ENCODE peak calls at places on chromosomes 3 and 15, in four cellular contexts. Z is GM12878, Y is HepG2, H is SK-N-SH. A is an unnamed sample.

GRCh38 chr3:189941125-189941524 is 179.6 kb downstream of the P3H2 start:
- DNase-seq in Z (no peak), Y (peak; percentile 21), H (no peak), A (no peak)

GRCh38 chr3:185470323-185470722 is 28.5 kb downstream of the TMEM41A start:
- DNase-seq in Z (no peak), Y (no peak), H (no peak), A (peak; percentile 40)

GRCh38 chr3:47163023-47163989 is 607 bp downstream of the SETD2 start:
- DNase-seq in Z (no peak), Y (peak; percentile 71), H (peak; percentile 80), A (peak; percentile 56)

GRCh38 chr3:187678869-187679268 is 8.7 kb upstream of the SST start:
- DNase-seq in Z (no peak), Y (peak; percentile 41), H (peak; percentile 34), A (peak; percentile 14)

GRCh38 chr3:7682822-7683229 is 818.8 kb upstream of the LMCD1 start:
- DNase-seq in Z (no peak), Y (no peak), H (no peak), A (no peak)

GRCh38 chr15:89958107-89958805 is 42.9 kb upstream of the ZNF710 start:
- DNase-seq in Z (no peak), Y (peak; percentile 24), H (no peak), A (no peak)

GRCh38 chr3:52240059-52240885 is 1.3 kb upstream of the TWF2 start:
- DNase-seq in Z (no peak), Y (peak; percentile 59), H (peak; percentile 82), A (peak; percentile 78)

GRCh38 chr15:68213991-68214837 is 9.1 kb upstream of the CALML4 start:
- DNase-seq in Z (no peak), Y (no peak), H (no peak), A (no peak)

GRCh38 chr15:41921167-41921566 is 27.3 kb upstream of the SPTBN5 start:
- DNase-seq in Z (no peak), Y (no peak), H (no peak), A (no peak)

GRCh38 chr15:68210409-68210756 is 5.3 kb upstream of the CALML4 start:
- DNase-seq in Z (no peak), Y (no peak), H (no peak), A (no peak)

GRCh38 chr3:194379231-194379630 is 9.7 kb upstream of the LRRC15 start:
- DNase-seq in Z (no peak), Y (no peak), H (no peak), A (no peak)

GRCh38 chr3:56494679-56495322 is 26.5 kb upstream of the ERC2 start:
- DNase-seq in Z (peak; percentile 23), Y (peak; percentile 85), H (peak; percentile 66), A (peak; percentile 78)

GRCh38 chr3:115217678-115218451 is 70.8 kb upstream of the ZBTB20 start:
- DNase-seq in Z (no peak), Y (peak; percentile 32), H (peak; percentile 35), A (peak; percentile 6)

GRCh38 chr3:122786067-122786466 is 7.6 kb downstream of the HSPBAP1 start:
- DNase-seq in Z (no peak), Y (peak; percentile 40), H (no peak), A (no peak)
- TF ChIP-seq CHD2 in Z (no peak), Y (no peak), H (no peak), A (no peak)

GRCh38 chr3:98763076-98763475 is at the start of gene ST3GAL6:
- DNase-seq in Z (no peak), Y (no peak), H (peak; percentile 40), A (no peak)

GRCh38 chr3:98759629-98760028 is 3.5 kb upstream of the ST3GAL6 start:
- DNase-seq in Z (no peak), Y (no peak), H (no peak), A (no peak)

GRCh38 chr3:98763814-98764691 is 913 bp downstream of the ST3GAL6 start:
- DNase-seq in Z (no peak), Y (no peak), H (no peak), A (no peak)

GRCh38 chr3:98764692-98765002 is 1.5 kb downstream of the ST3GAL6 start:
- DNase-seq in Z (no peak), Y (no peak), H (no peak), A (no peak)

DNA sequence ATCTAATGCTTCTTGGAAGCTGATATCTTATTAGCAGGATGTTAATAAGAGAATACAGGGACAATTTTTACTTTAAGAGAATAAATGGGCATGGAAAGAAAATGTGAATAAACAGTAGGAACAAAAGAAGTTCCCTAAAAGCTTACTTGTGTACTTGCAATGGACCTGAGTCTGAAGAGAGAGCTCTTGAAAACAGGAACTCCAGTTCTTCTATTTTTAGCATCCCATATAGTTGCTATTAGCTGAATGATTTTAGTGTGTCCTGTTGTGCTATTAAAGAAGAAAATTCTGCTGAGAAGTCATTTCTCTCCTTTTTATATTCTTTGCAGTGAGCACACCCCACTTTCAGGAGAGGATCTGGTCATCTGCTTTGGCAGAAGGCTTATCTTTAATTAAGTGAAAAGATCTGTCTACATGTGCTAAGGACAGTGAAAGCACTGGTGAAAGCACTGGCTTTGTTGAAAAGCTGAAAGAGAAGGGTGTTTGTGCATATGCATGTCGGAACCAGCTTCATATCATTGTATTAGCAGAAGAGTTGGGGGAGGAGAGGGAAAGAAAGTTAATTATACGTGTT is 1.4 kb upstream of the ST3GAL6 start:
- DNase-seq in Z (no peak), Y (no peak), H (peak; percentile 25), A (no peak)
- H2AFZ ChIP-seq in Z (no peak overlapping the region), Y (no peak overlapping the region), H (no peak overlapping the region), A (no peak overlapping the region)

DNA sequence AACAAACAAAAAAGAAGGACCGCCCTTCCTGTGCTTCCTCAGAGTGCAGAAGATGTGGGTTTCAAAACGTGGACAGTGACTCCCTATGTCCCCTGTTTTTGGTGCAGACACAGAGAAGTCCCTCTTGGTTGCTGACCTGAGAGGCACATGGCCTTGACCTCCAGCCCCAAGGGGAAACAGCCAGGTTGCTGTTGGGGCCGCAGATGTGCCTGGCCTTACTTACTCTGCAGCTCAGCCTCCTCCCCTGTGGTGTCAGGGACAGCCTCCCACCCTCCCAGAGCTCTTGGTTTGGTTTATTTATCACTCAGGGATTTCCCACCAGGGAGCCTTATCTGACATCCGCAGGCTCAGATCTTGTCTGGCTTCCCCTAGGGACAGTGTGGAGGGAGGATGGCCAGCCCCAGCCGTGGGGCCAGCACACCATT is 134.5 kb upstream of the ABHD17C start:
- DNase-seq in Z (no peak), Y (no peak), H (peak; percentile 42), A (peak; percentile 32)
- TF ChIP-seq ZBTB33 in Z (no peak), Y (no peak), H (no peak), A (no peak)

GRCh38 chr15:29111705-29112281 is 157.8 kb downstream of the NSMCE3 start:
- DNase-seq in Z (no peak), Y (no peak), H (no peak), A (no peak)
- TF ChIP-seq CHD2 in Z (no peak), Y (no peak), H (no peak), A (no peak)

GRCh38 chr3:8846176-8846575 is 76.8 kb upstream of the OXTR start:
- DNase-seq in Z (no peak), Y (no peak), H (no peak), A (no peak)
- H2AFZ ChIP-seq in Z (no peak overlapping the region), Y (no peak overlapping the region), H (peak overlapping the region; percentile 50), A (no peak overlapping the region)

GRCh38 chr3:87077354-87077753 is 86.4 kb upstream of the VGLL3 start:
- DNase-seq in Z (no peak), Y (no peak), H (no peak), A (no peak)

GRCh38 chr3:87076951-87077350 is 86.0 kb upstream of the VGLL3 start:
- DNase-seq in Z (no peak), Y (peak; percentile 2), H (no peak), A (no peak)

GRCh38 chr3:87084868-87085267 is 93.9 kb upstream of the VGLL3 start:
- DNase-seq in Z (no peak), Y (no peak), H (no peak), A (no peak)

GRCh38 chr3:87088366-87088983 is 97.5 kb upstream of the VGLL3 start:
- DNase-seq in Z (no peak), Y (no peak), H (peak; percentile 4), A (no peak)

DNA sequence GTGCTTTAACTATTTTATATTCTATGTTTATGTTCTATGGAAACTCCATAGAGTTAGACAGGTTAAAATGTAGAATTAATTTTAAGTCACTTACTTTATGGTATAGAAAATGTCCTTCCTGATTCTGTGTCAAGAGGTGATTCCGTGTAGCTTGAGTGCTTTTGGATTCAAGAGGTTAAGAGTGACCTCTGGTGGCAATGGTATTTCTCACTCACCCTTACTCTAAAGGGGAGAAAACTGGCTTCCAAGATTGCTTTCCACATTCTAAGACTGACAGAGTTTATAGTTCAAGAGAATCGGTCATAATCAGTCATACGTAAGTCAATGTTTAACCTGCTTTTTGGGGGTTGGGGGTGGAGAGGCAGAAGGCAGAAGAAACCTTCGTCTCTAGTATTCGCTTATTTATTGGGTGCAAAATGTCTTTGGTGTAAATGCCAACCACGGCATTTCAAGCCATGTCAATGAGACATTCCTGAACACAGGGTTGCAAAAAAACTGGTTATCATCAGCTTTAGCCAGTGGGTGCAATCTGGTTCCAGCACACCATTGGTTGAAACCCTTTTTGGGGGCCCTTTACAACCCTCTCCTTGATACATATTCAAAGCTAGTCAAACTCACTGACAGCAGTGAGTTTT is 92.0 kb upstream of the VGLL3 start:
- DNase-seq in Z (no peak), Y (peak; percentile 34), H (peak; percentile 30), A (peak; percentile 16)
- TF ChIP-seq ZBTB33 in Z (no peak), Y (no peak), H (no peak), A (no peak)

DNA sequence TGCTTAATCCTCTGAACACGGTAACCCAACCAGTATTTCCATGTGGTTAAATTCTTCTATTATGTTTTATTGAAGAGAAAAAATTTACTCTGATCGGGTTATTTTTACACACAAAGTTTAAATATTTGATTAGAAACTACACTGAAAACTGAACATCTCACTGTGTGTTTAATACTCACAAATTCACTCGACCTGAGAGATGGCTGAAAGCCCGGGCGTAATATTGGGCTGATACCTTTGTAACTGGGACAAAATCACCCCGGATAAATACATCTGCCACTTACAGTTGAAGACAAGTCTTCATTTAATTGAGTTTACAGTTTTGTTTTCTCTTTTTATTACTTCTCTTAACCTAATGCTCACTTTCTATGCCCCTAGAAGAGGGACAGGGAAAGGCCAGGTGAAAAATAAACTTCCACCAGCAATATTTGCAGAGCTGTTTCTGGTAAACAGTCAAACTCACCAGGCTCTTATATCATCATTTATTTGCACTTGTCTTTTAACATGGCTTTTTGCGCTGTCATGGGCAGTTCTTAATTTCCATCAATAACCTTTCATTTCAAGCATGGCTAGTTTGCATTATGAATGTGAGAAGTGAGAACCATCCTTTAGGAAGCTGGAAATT is 145.6 kb upstream of the TMCO5A start:
- DNase-seq in Z (no peak), Y (no peak), H (no peak), A (no peak)
- TF ChIP-seq CHD2 in Z (no peak), Y (no peak), H (no peak), A (no peak)

GRCh38 chr3:40104441-40104840 is 205.1 kb upstream of the EIF1B start:
- DNase-seq in Z (no peak), Y (no peak), H (no peak), A (no peak)

GRCh38 chr3:40108643-40109042 is 200.9 kb upstream of the EIF1B start:
- DNase-seq in Z (no peak), Y (no peak), H (no peak), A (no peak)

GRCh38 chr3:40109641-40110490 is 199.6 kb upstream of the EIF1B start:
- DNase-seq in Z (no peak), Y (peak; percentile 24), H (peak; percentile 27), A (no peak)
- H2AFZ ChIP-seq in Z (no peak overlapping the region), Y (no peak overlapping the region), H (no peak overlapping the region), A (no peak overlapping the region)

GRCh38 chr3:146498002-146498736 is 28.8 kb upstream of the PLSCR2 start:
- DNase-seq in Z (no peak), Y (no peak), H (no peak), A (no peak)
- TF ChIP-seq ZBTB33 in Z (no peak), Y (no peak), H (no peak), A (no peak)